ENCODE peak calls at places on chromosomes 4 and X, in four cellular contexts. H is AG04450, G is endothelial cell of umbilical vein, I is RWPE1. A is an unnamed sample.

GRCh38 chr4:111066887-111067286 is 444.0 kb upstream of the PITX2 start:
- DNase-seq in H (no peak), G (no peak), I (no peak), A (peak; percentile 34)

GRCh38 chrX:69317721-69318120 is 152.5 kb upstream of the PJA1 start:
- DNase-seq in H (no peak), G (no peak), I (no peak), A (no peak)

GRCh38 chr4:103482471-103482870 is 237.3 kb downstream of the TACR3 start:
- DNase-seq in H (no peak), G (no peak), I (no peak), A (no peak)

GRCh38 chr4:105894570-105895323 is 524 bp upstream of the NPNT start:
- DNase-seq in H (no peak), G (no peak), I (peak; percentile 21), A (no peak)

GRCh38 chr4:156193116-156193515 is 239.4 kb upstream of the CTSO start:
- DNase-seq in H (no peak), G (peak; percentile 54), I (no peak), A (peak; percentile 69)

GRCh38 chr4:147096667-147097604 is 151.3 kb upstream of the TTC29 start:
- DNase-seq in H (peak; percentile 15), G (peak; percentile 63), I (peak; percentile 42), A (no peak)

GRCh38 chrX:109656774-109657173 is 31.8 kb upstream of the KCNE5 start:
- DNase-seq in H (no peak), G (no peak), I (no peak), A (no peak)

GRCh38 chr4:32106767-32107166 is 1386.6 kb downstream of the PCDH7 start:
- DNase-seq in H (no peak), G (no peak), I (peak; percentile 48), A (no peak)

GRCh38 chr4:87465739-87466366 is 43.5 kb downstream of the NUDT9 start:
- DNase-seq in H (peak; percentile 10), G (peak; percentile 53), I (peak; percentile 20), A (peak; percentile 51)

GRCh38 chrX:54181196-54181953 is 1.7 kb downstream of the FAM120C start:
- DNase-seq in H (no peak), G (peak; percentile 18), I (peak; percentile 1), A (no peak)

GRCh38 chr4:71518283-71518989 is 179.6 kb downstream of the SLC4A4 start:
- DNase-seq in H (no peak), G (no peak), I (no peak), A (no peak)

GRCh38 chr4:38565271-38566199 is 98.5 kb upstream of the KLF3 start:
- DNase-seq in H (peak; percentile 49), G (no peak), I (peak; percentile 87), A (peak; percentile 4)

GRCh38 chr4:162959056-162959455 is 207.6 kb downstream of the NAF1 start:
- DNase-seq in H (no peak), G (no peak), I (no peak), A (peak; percentile 14)
- TF ChIP-seq CTCF in H (no peak), G (no peak), I (no peak), A (peak; percentile 13)

GRCh38 chr4:168841682-168842019 is 168.4 kb downstream of the CBR4 start:
- DNase-seq in H (no peak), G (no peak), I (no peak), A (no peak)
- H3K27ac ChIP-seq in H (no peak overlapping the region), G (no peak overlapping the region), I (peak overlapping the region; percentile 83), A (no peak overlapping the region)

DNA sequence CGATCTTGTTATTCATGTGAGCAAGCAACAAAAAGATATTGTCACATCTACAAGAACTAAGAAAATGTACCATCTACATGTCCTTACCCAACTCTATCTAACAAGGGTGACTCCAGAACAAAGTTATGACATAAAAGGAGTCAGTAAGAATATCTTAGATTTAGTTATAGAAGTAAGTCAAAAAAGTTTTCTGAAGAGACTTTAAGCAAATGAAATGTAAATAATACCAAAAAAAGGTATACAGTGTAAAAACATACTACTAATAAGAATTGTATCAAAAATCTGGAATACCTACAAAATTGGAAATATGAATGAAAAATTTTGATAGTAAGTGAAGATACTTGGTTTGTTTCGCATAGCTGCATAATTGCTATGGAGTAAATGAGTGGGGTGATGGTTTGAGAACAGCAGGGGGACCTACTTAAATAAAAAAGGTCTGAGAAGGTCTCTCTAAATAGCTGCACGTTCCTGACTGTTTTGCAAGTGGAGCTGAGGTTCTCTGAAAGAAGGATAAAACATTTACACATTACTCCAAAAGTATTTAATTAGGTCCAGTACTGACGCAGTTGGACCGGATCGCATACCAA is 51.0 kb upstream of the ENPP6 start:
- DNase-seq in H (no peak), G (peak; percentile 17), I (no peak), A (no peak)
- TF ChIP-seq CTCF in H (peak; percentile 15), G (no peak), I (no peak), A (no peak)

DNA sequence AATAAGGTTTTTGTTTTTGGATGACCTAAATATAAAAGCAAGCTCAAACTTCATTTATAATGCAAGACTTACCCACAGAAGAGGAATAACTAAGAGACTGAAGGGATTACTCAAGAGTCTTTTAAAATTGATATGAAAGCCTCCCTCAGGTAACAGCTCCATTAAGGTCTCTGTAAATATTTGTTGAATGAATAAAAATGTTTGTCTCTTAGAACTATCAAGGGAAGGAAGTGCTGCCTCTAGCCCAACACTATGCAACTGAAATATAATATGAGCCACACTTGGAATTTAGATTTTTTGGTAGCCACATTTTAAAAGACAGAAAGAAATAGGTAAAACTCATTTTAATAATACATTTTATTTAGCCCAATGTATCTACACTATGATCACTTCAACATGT is 127.8 kb downstream of the SH3RF1 start:
- DNase-seq in H (no peak), G (no peak), I (no peak), A (no peak)
- H3K27ac ChIP-seq in H (no peak overlapping the region), G (no peak overlapping the region), I (no peak overlapping the region), A (no peak overlapping the region)

DNA sequence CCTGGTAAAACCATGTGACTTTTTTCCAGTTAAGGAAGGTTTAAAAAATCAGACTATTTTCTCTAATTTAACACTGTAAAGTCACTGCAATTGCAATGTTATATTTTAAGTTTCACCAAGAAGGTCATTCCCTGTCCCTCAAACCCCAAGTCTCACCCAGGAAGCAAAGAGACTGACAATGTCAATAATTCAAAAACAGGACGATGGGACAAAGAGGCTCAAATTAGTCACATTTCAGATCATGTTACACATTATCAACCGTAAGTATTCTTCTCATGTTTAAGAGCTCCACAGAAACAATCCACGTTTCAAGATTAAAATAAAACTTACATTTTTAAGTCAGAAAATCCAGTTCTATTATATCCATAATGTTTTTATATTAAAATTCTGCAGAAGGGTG is 13.2 kb downstream of the SHISA3 start:
- DNase-seq in H (no peak), G (no peak), I (no peak), A (no peak)
- TF ChIP-seq CTCF in H (no peak), G (no peak), I (no peak), A (no peak)

GRCh38 chrX:128464091-128464490 is 411.9 kb upstream of the ACTRT1 start:
- DNase-seq in H (no peak), G (no peak), I (peak; percentile 20), A (no peak)
- H3K27ac ChIP-seq in H (no peak overlapping the region), G (no peak overlapping the region), I (peak overlapping the region; percentile 73), A (no peak overlapping the region)

DNA sequence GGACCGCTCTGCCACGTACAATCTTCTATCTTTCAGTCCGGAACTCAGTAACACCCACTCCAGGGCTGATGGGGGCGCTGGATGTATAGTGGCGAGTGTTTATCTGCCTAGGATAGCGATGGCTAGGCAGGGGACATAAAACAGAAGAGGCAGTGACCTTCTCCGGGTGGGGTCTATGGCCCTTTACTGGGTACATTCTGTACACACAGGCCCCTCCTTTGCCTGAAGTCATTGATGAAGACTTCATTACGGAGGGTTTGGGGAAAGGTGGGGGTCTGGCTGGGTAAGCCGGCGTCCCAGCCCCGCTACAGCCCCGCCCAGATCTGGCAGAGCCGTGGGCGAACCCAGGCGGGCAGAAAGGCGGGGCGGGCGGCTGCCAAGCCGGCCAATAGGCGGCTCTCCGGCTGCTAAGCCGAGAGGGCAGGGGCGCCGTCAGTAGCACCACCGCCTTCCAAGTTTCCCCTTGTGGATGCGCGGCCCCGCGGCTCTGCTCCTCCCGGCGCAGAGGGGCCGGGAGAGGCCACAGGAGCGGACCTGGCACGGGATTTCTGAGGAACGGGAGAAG is at the start of gene CHST7:
- DNase-seq in H (no peak), G (peak; percentile 75), I (peak; percentile 61), A (peak; percentile 53)
- TF ChIP-seq CTCF in H (peak; percentile 44), G (peak; percentile 33), I (peak; percentile 25), A (peak; percentile 63)

GRCh38 chrX:86714441-86714840 is 566.2 kb downstream of the DACH2 start:
- DNase-seq in H (no peak), G (no peak), I (no peak), A (no peak)
- H3K27ac ChIP-seq in H (no peak overlapping the region), G (no peak overlapping the region), I (no peak overlapping the region), A (no peak overlapping the region)

DNA sequence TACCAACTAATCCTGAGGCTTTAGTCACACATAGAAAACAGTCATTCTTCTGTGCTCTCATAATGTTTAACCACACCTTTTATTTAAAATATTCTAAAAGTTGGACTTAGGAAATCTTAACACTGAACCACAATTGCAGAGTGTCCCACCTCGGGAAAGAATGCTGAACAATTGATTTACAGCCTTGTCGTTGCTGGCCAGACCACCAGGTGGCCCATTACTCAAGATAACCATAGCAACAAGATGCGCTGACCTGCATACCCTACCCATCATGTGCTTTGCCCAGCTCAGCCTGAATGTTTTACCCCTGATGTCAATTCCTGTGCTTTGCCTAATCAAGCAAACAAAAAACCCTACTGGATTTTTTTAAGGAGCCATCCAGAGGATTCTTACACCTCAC is 100.7 kb downstream of the ARSJ start:
- DNase-seq in H (peak; percentile 16), G (peak; percentile 40), I (no peak), A (peak; percentile 28)
- TF ChIP-seq CTCF in H (peak; percentile 36), G (peak; percentile 30), I (no peak), A (peak; percentile 58)

DNA sequence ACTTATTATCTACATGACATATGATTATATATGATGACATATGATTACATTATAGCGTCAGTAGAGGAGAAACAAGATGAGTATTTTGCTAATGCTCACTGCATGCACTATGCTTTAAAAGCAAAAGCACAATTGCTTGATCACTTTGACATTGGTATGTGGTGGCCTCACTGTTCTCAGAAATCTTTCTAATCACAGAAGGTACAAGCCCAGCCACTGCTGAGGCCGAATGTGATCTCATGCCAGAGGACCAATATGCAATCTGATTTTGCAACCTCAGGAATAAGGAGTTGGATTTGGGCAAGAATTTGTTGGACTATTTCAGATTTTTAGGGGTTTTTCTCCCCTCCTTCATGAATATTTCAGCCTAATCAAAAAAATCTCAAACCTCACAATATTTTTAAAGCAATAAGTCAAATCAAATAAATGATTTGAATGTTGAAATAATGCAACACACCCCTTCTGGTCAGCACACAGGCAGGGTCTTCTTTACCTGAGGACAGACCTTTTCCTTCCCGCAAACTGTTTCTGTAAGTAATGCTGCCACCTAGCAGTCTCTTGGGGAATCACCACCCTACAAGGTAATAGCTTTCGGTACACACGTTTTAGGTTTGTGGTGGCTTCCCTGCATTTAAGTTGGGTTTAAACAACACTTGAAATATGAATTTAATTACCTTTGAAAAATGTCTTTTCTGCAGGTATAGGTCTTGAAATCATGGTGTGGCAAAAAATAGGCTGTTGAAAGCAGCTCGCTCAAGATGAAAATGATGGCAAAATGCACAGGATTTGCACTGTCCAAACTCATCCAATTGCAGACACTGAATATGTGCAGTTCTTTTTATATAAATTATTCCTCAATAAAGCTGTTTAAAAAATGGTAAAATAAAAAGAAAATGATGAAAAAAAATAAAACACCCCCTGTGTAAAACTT is 4.8 kb upstream of the CXCL13 start:
- DNase-seq in H (no peak), G (peak; percentile 29), I (peak; percentile 61), A (peak; percentile 22)
- H3K27ac ChIP-seq in H (no peak overlapping the region), G (no peak overlapping the region), I (no peak overlapping the region), A (no peak overlapping the region)

A was measured in brain microvascular endothelial cell.